ENCODE peak calls at places on chromosomes 2 and 18, in seven cellular contexts. N, T, P, E, Y, F and M are unnamed samples.

GRCh38 chr2:180924078-180924477 is 56.3 kb upstream of the UBE2E3 start:
- DNase-seq in N (no peak), T (no peak), P (no peak), E (no peak), Y (no peak), F (no peak), M (no peak)

GRCh38 chr18:3061581-3062416 is 48.9 kb upstream of the LPIN2 start:
- DNase-seq in N (no peak), T (peak), P (no peak), E (no peak), Y (no peak), F (no peak), M (no peak)

GRCh38 chr2:221567231-221567760 is 4.8 kb downstream of the EPHA4 start:
- DNase-seq in N (no peak), T (no peak), P (no peak), E (no peak), Y (no peak), F (no peak), M (no peak)

GRCh38 chr2:161369311-161369710 is 46.8 kb upstream of the TBR1 start:
- DNase-seq in N (no peak), T (no peak), P (no peak), E (no peak), Y (no peak), F (no peak), M (no peak)

GRCh38 chr2:118852605-118853128 is 5.2 kb upstream of the EN1 start:
- DNase-seq in N (no peak), T (no peak), P (no peak), E (no peak), Y (no peak), F (no peak), M (no peak)

GRCh38 chr2:233023007-233023760 is 9.3 kb upstream of the NEU2 start:
- DNase-seq in N (no peak), T (no peak), P (no peak), E (no peak), Y (no peak), F (no peak), M (no peak)

GRCh38 chr2:25204190-25204838 is 35.9 kb upstream of the POMC start:
- DNase-seq in N (no peak), T (peak), P (no peak), E (no peak), Y (no peak), F (no peak), M (no peak)

GRCh38 chr2:65220432-65221131 is 7.0 kb upstream of the ACTR2 start:
- DNase-seq in N (no peak), T (no peak), P (peak), E (no peak), Y (no peak), F (no peak), M (peak)

GRCh38 chr2:165455940-165456479 is 13.5 kb upstream of the CSRNP3 start:
- DNase-seq in N (no peak), T (no peak), P (no peak), E (no peak), Y (no peak), F (no peak), M (no peak)

GRCh38 chr18:35376393-35376741 is 770 bp downstream of the ZNF396 start:
- DNase-seq in N (no peak), T (no peak), P (no peak), E (no peak), Y (no peak), F (no peak), M (no peak)

GRCh38 chr2:198775737-198776136 is 682.0 kb downstream of the SATB2 start:
- DNase-seq in N (no peak), T (no peak), P (no peak), E (no peak), Y (no peak), F (no peak), M (no peak)

GRCh38 chr18:63131106-63131943 is 188.2 kb downstream of the BCL2 start:
- DNase-seq in N (peak), T (peak), P (peak), E (no peak), Y (peak), F (peak), M (peak)

GRCh38 chr2:132977812-132978529 is 308.0 kb upstream of the LYPD1 start:
- DNase-seq in N (no peak), T (no peak), P (peak), E (no peak), Y (peak), F (no peak), M (no peak)

GRCh38 chr2:238288650-238289573 is 502 bp upstream of the PER2 start:
- DNase-seq in N (peak), T (peak), P (peak), E (peak), Y (peak), F (peak), M (peak)

GRCh38 chr18:22136395-22136794 is 33.0 kb upstream of the GATA6 start:
- DNase-seq in N (no peak), T (no peak), P (peak), E (no peak), Y (no peak), F (no peak), M (peak)

GRCh38 chr2:207896525-207897295 is 127.0 kb upstream of the FZD5 start:
- DNase-seq in N (no peak), T (no peak), P (no peak), E (no peak), Y (no peak), F (no peak), M (no peak)

GRCh38 chr2:216698895-216699294 is 3.5 kb upstream of the IGFBP5 start:
- DNase-seq in N (no peak), T (no peak), P (peak), E (no peak), Y (no peak), F (no peak), M (peak)

GRCh38 chr2:128374001-128374710 is 55.5 kb upstream of the HS6ST1 start:
- DNase-seq in N (no peak), T (no peak), P (peak), E (no peak), Y (peak), F (no peak), M (peak)

GRCh38 chr2:122519366-122519765 is 763.9 kb downstream of the TSN start:
- DNase-seq in N (no peak), T (no peak), P (no peak), E (no peak), Y (no peak), F (no peak), M (no peak)

GRCh38 chr18:13800505-13801259 is 23.3 kb upstream of the MC5R start:
- DNase-seq in N (no peak), T (no peak), P (peak), E (peak), Y (peak), F (peak), M (no peak)

GRCh38 chr2:8515390-8515761 is 166.5 kb upstream of the ID2 start:
- DNase-seq in N (peak), T (peak), P (no peak), E (no peak), Y (no peak), F (no peak), M (no peak)

GRCh38 chr18:46627136-46627535 is 29.9 kb downstream of the LOXHD1 start:
- DNase-seq in N (no peak), T (no peak), P (no peak), E (no peak), Y (no peak), F (no peak), M (no peak)

GRCh38 chr2:41998789-41999470 is 48.9 kb upstream of the PKDCC start:
- DNase-seq in N (no peak), T (no peak), P (no peak), E (no peak), Y (no peak), F (no peak), M (no peak)

GRCh38 chr18:23853448-23854210 is 160.9 kb upstream of the TTC39C start:
- DNase-seq in N (no peak), T (no peak), P (no peak), E (no peak), Y (peak), F (no peak), M (no peak)

GRCh38 chr2:216768908-216769401 is 73.6 kb upstream of the IGFBP5 start:
- DNase-seq in N (no peak), T (no peak), P (no peak), E (no peak), Y (no peak), F (no peak), M (peak)

GRCh38 chr2:176830362-176830761 is 382.2 kb upstream of the HNRNPA3 start:
- DNase-seq in N (no peak), T (no peak), P (no peak), E (no peak), Y (no peak), F (no peak), M (no peak)

GRCh38 chr2:188524519-188525113 is 232.9 kb downstream of the GULP1 start:
- DNase-seq in N (no peak), T (no peak), P (peak), E (no peak), Y (peak), F (no peak), M (peak)

GRCh38 chr18:70373062-70373519 is 84.2 kb downstream of the SOCS6 start:
- DNase-seq in N (no peak), T (no peak), P (peak), E (no peak), Y (peak), F (no peak), M (peak)

GRCh38 chr18:79983793-79984192 is 4.6 kb downstream of the TXNL4A start:
- DNase-seq in N (no peak), T (peak), P (peak), E (no peak), Y (no peak), F (no peak), M (no peak)

GRCh38 chr2:238601433-238602222 is 174.9 kb downstream of the ASB1 start:
- DNase-seq in N (no peak), T (no peak), P (peak), E (no peak), Y (peak), F (no peak), M (no peak)

GRCh38 chr18:51013259-51013658 is 16.8 kb upstream of the SMAD4 start:
- DNase-seq in N (no peak), T (no peak), P (no peak), E (no peak), Y (no peak), F (no peak), M (no peak)

GRCh38 chr2:233424028-233424951 is 70.0 kb downstream of the DGKD start:
- DNase-seq in N (no peak), T (no peak), P (no peak), E (no peak), Y (no peak), F (no peak), M (no peak)

GRCh38 chr2:118498943-118499342 is 348.5 kb downstream of the EN1 start:
- DNase-seq in N (no peak), T (no peak), P (no peak), E (no peak), Y (no peak), F (no peak), M (no peak)

GRCh38 chr18:72995558-72995957 is 127.8 kb upstream of the NETO1 start:
- DNase-seq in N (no peak), T (no peak), P (peak), E (no peak), Y (no peak), F (no peak), M (no peak)

GRCh38 chr2:1517786-1518500 is 104.7 kb downstream of the TPO start:
- DNase-seq in N (no peak), T (no peak), P (no peak), E (no peak), Y (no peak), F (no peak), M (no peak)